ENCODE peak calls at places on chromosomes 11 and 22, in five cellular contexts. One of them, this sample, is unnamed.

GRCh38 chr11:8098361-8098760 is 17.4 kb downstream of the TUB start:
- DNase-seq in memory B cell: no peak
- DNase-seq in NCI-H1092 treated with DMSO at 0.1 percent for 48 hours: no peak
- DNase-seq in stimulated activated CD8-positive, alpha-beta memory T cell treated with anti-CD3 and anti-CD28 coated beads, Interleukin-4, amount 100 ng/mL, for 1 hour: no peak
- DNase-seq in amygdala: no peak
- DNase-seq in this sample: no peak

GRCh38 chr11:80173487-80174136 is 732.8 kb upstream of the TENM4 start:
- DNase-seq in amygdala: no peak
- DNase-seq in stimulated activated CD8-positive, alpha-beta memory T cell treated with anti-CD3 and anti-CD28 coated beads, Interleukin-4, amount 100 ng/mL, for 1 hour: no peak
- DNase-seq in memory B cell: no peak
- DNase-seq in NCI-H1092 treated with DMSO at 0.1 percent for 48 hours: no peak
- DNase-seq in this sample: no peak

GRCh38 chr11:63680842-63681207 is 475 bp upstream of the RTN3 start:
- DNase-seq in memory B cell: no peak
- DNase-seq in stimulated activated CD8-positive, alpha-beta memory T cell treated with anti-CD3 and anti-CD28 coated beads, Interleukin-4, amount 100 ng/mL, for 1 hour: no peak
- DNase-seq in NCI-H1092 treated with DMSO at 0.1 percent for 48 hours: no peak
- DNase-seq in amygdala: peak
- DNase-seq in this sample: no peak

GRCh38 chr11:131824766-131825165 is 454.4 kb downstream of the NTM start:
- DNase-seq in stimulated activated CD8-positive, alpha-beta memory T cell treated with anti-CD3 and anti-CD28 coated beads, Interleukin-4, amount 100 ng/mL, for 1 hour: no peak
- DNase-seq in amygdala: no peak
- DNase-seq in memory B cell: no peak
- DNase-seq in NCI-H1092 treated with DMSO at 0.1 percent for 48 hours: no peak
- DNase-seq in this sample: peak

GRCh38 chr22:37196539-37197450 is 8.7 kb upstream of the C1QTNF6 start:
- DNase-seq in memory B cell: no peak
- DNase-seq in NCI-H1092 treated with DMSO at 0.1 percent for 48 hours: no peak
- DNase-seq in amygdala: peak
- DNase-seq in stimulated activated CD8-positive, alpha-beta memory T cell treated with anti-CD3 and anti-CD28 coated beads, Interleukin-4, amount 100 ng/mL, for 1 hour: no peak
- DNase-seq in this sample: peak

GRCh38 chr11:75323609-75324008 is 27.9 kb downstream of the ARRB1 start:
- DNase-seq in stimulated activated CD8-positive, alpha-beta memory T cell treated with anti-CD3 and anti-CD28 coated beads, Interleukin-4, amount 100 ng/mL, for 1 hour: no peak
- DNase-seq in memory B cell: no peak
- DNase-seq in NCI-H1092 treated with DMSO at 0.1 percent for 48 hours: no peak
- DNase-seq in amygdala: no peak
- DNase-seq in this sample: peak

GRCh38 chr22:48548391-48548790 is 1279.3 kb downstream of the BRD1 start:
- DNase-seq in memory B cell: no peak
- DNase-seq in stimulated activated CD8-positive, alpha-beta memory T cell treated with anti-CD3 and anti-CD28 coated beads, Interleukin-4, amount 100 ng/mL, for 1 hour: no peak
- DNase-seq in amygdala: no peak
- DNase-seq in NCI-H1092 treated with DMSO at 0.1 percent for 48 hours: no peak
- DNase-seq in this sample: no peak

GRCh38 chr11:72048718-72049460 is 31.5 kb downstream of the NUMA1 start:
- DNase-seq in stimulated activated CD8-positive, alpha-beta memory T cell treated with anti-CD3 and anti-CD28 coated beads, Interleukin-4, amount 100 ng/mL, for 1 hour: no peak
- DNase-seq in amygdala: no peak
- DNase-seq in memory B cell: no peak
- DNase-seq in NCI-H1092 treated with DMSO at 0.1 percent for 48 hours: peak
- DNase-seq in this sample: no peak

GRCh38 chr22:16960220-16960883 is 47.7 kb downstream of the GAB4 start:
- DNase-seq in stimulated activated CD8-positive, alpha-beta memory T cell treated with anti-CD3 and anti-CD28 coated beads, Interleukin-4, amount 100 ng/mL, for 1 hour: no peak
- DNase-seq in memory B cell: no peak
- DNase-seq in amygdala: no peak
- DNase-seq in NCI-H1092 treated with DMSO at 0.1 percent for 48 hours: no peak
- DNase-seq in this sample: no peak

GRCh38 chr11:118656563-118657165 is 22.8 kb downstream of the TREH start:
- DNase-seq in amygdala: no peak
- DNase-seq in stimulated activated CD8-positive, alpha-beta memory T cell treated with anti-CD3 and anti-CD28 coated beads, Interleukin-4, amount 100 ng/mL, for 1 hour: no peak
- DNase-seq in NCI-H1092 treated with DMSO at 0.1 percent for 48 hours: no peak
- DNase-seq in memory B cell: no peak
- DNase-seq in this sample: no peak

GRCh38 chr11:74086242-74086884 is 77.5 kb upstream of the UCP3 start:
- DNase-seq in stimulated activated CD8-positive, alpha-beta memory T cell treated with anti-CD3 and anti-CD28 coated beads, Interleukin-4, amount 100 ng/mL, for 1 hour: no peak
- DNase-seq in amygdala: no peak
- DNase-seq in memory B cell: no peak
- DNase-seq in NCI-H1092 treated with DMSO at 0.1 percent for 48 hours: no peak
- DNase-seq in this sample: no peak

GRCh38 chr11:37957717-37958116 is 1359.7 kb upstream of the RAG2 start:
- DNase-seq in stimulated activated CD8-positive, alpha-beta memory T cell treated with anti-CD3 and anti-CD28 coated beads, Interleukin-4, amount 100 ng/mL, for 1 hour: no peak
- DNase-seq in memory B cell: no peak
- DNase-seq in amygdala: no peak
- DNase-seq in NCI-H1092 treated with DMSO at 0.1 percent for 48 hours: no peak
- DNase-seq in this sample: no peak

GRCh38 chr11:104682241-104682640 is 216.0 kb downstream of the CASP12 start:
- DNase-seq in amygdala: no peak
- DNase-seq in stimulated activated CD8-positive, alpha-beta memory T cell treated with anti-CD3 and anti-CD28 coated beads, Interleukin-4, amount 100 ng/mL, for 1 hour: no peak
- DNase-seq in memory B cell: no peak
- DNase-seq in NCI-H1092 treated with DMSO at 0.1 percent for 48 hours: no peak
- DNase-seq in this sample: no peak

GRCh38 chr11:12318791-12319733 is 58.3 kb upstream of the PARVA start:
- DNase-seq in stimulated activated CD8-positive, alpha-beta memory T cell treated with anti-CD3 and anti-CD28 coated beads, Interleukin-4, amount 100 ng/mL, for 1 hour: no peak
- DNase-seq in amygdala: no peak
- DNase-seq in memory B cell: no peak
- DNase-seq in NCI-H1092 treated with DMSO at 0.1 percent for 48 hours: peak
- DNase-seq in this sample: peak

GRCh38 chr11:78331711-78332110 is 85.9 kb downstream of the GAB2 start:
- DNase-seq in memory B cell: no peak
- DNase-seq in NCI-H1092 treated with DMSO at 0.1 percent for 48 hours: no peak
- DNase-seq in stimulated activated CD8-positive, alpha-beta memory T cell treated with anti-CD3 and anti-CD28 coated beads, Interleukin-4, amount 100 ng/mL, for 1 hour: no peak
- DNase-seq in amygdala: peak
- DNase-seq in this sample: no peak

GRCh38 chr11:117201906-117202305 is 2.7 kb downstream of the TAGLN start:
- DNase-seq in NCI-H1092 treated with DMSO at 0.1 percent for 48 hours: no peak
- DNase-seq in stimulated activated CD8-positive, alpha-beta memory T cell treated with anti-CD3 and anti-CD28 coated beads, Interleukin-4, amount 100 ng/mL, for 1 hour: no peak
- DNase-seq in memory B cell: no peak
- DNase-seq in amygdala: no peak
- DNase-seq in this sample: no peak

GRCh38 chr22:19757140-19757984 is 3.2 kb upstream of the TBX1 start:
- DNase-seq in memory B cell: no peak
- DNase-seq in amygdala: no peak
- DNase-seq in NCI-H1092 treated with DMSO at 0.1 percent for 48 hours: no peak
- DNase-seq in stimulated activated CD8-positive, alpha-beta memory T cell treated with anti-CD3 and anti-CD28 coated beads, Interleukin-4, amount 100 ng/mL, for 1 hour: no peak
- DNase-seq in this sample: no peak

GRCh38 chr11:32316232-32316631 is 119.1 kb downstream of the WT1 start:
- DNase-seq in stimulated activated CD8-positive, alpha-beta memory T cell treated with anti-CD3 and anti-CD28 coated beads, Interleukin-4, amount 100 ng/mL, for 1 hour: no peak
- DNase-seq in memory B cell: no peak
- DNase-seq in amygdala: no peak
- DNase-seq in NCI-H1092 treated with DMSO at 0.1 percent for 48 hours: no peak
- DNase-seq in this sample: no peak

GRCh38 chr22:47817380-47817779 is 1054.9 kb downstream of the TBC1D22A start:
- DNase-seq in stimulated activated CD8-positive, alpha-beta memory T cell treated with anti-CD3 and anti-CD28 coated beads, Interleukin-4, amount 100 ng/mL, for 1 hour: no peak
- DNase-seq in NCI-H1092 treated with DMSO at 0.1 percent for 48 hours: no peak
- DNase-seq in amygdala: no peak
- DNase-seq in memory B cell: no peak
- DNase-seq in this sample: no peak

GRCh38 chr11:42840176-42840829 is 471.5 kb upstream of the API5 start:
- DNase-seq in amygdala: peak
- DNase-seq in NCI-H1092 treated with DMSO at 0.1 percent for 48 hours: no peak
- DNase-seq in memory B cell: no peak
- DNase-seq in stimulated activated CD8-positive, alpha-beta memory T cell treated with anti-CD3 and anti-CD28 coated beads, Interleukin-4, amount 100 ng/mL, for 1 hour: no peak
- DNase-seq in this sample: no peak

GRCh38 chr11:120303004-120303637 is 22.0 kb upstream of the TLCD5 start:
- DNase-seq in stimulated activated CD8-positive, alpha-beta memory T cell treated with anti-CD3 and anti-CD28 coated beads, Interleukin-4, amount 100 ng/mL, for 1 hour: peak
- DNase-seq in amygdala: peak
- DNase-seq in memory B cell: peak
- DNase-seq in NCI-H1092 treated with DMSO at 0.1 percent for 48 hours: peak
- DNase-seq in this sample: peak

GRCh38 chr11:77557553-77557952 is 32.2 kb upstream of the AQP11 start:
- DNase-seq in amygdala: peak
- DNase-seq in NCI-H1092 treated with DMSO at 0.1 percent for 48 hours: peak
- DNase-seq in memory B cell: no peak
- DNase-seq in stimulated activated CD8-positive, alpha-beta memory T cell treated with anti-CD3 and anti-CD28 coated beads, Interleukin-4, amount 100 ng/mL, for 1 hour: no peak
- DNase-seq in this sample: no peak

GRCh38 chr11:92018332-92018731 is 206.3 kb upstream of the FAT3 start:
- DNase-seq in stimulated activated CD8-positive, alpha-beta memory T cell treated with anti-CD3 and anti-CD28 coated beads, Interleukin-4, amount 100 ng/mL, for 1 hour: no peak
- DNase-seq in amygdala: no peak
- DNase-seq in memory B cell: no peak
- DNase-seq in NCI-H1092 treated with DMSO at 0.1 percent for 48 hours: no peak
- DNase-seq in this sample: no peak

GRCh38 chr11:45092901-45093760 is 53.3 kb upstream of the PRDM11 start:
- DNase-seq in memory B cell: no peak
- DNase-seq in stimulated activated CD8-positive, alpha-beta memory T cell treated with anti-CD3 and anti-CD28 coated beads, Interleukin-4, amount 100 ng/mL, for 1 hour: no peak
- DNase-seq in amygdala: peak
- DNase-seq in NCI-H1092 treated with DMSO at 0.1 percent for 48 hours: no peak
- DNase-seq in this sample: peak

GRCh38 chr11:92979176-92979575 is 9.7 kb downstream of the MTNR1B start:
- DNase-seq in amygdala: no peak
- DNase-seq in stimulated activated CD8-positive, alpha-beta memory T cell treated with anti-CD3 and anti-CD28 coated beads, Interleukin-4, amount 100 ng/mL, for 1 hour: no peak
- DNase-seq in NCI-H1092 treated with DMSO at 0.1 percent for 48 hours: no peak
- DNase-seq in memory B cell: no peak
- DNase-seq in this sample: peak

GRCh38 chr11:4522339-4522738 is 22.7 kb upstream of the OR52M1 start:
- DNase-seq in NCI-H1092 treated with DMSO at 0.1 percent for 48 hours: no peak
- DNase-seq in stimulated activated CD8-positive, alpha-beta memory T cell treated with anti-CD3 and anti-CD28 coated beads, Interleukin-4, amount 100 ng/mL, for 1 hour: no peak
- DNase-seq in memory B cell: no peak
- DNase-seq in amygdala: no peak
- DNase-seq in this sample: no peak

GRCh38 chr22:31363885-31364284 is 17.7 kb upstream of the PATZ1 start:
- DNase-seq in NCI-H1092 treated with DMSO at 0.1 percent for 48 hours: no peak
- DNase-seq in stimulated activated CD8-positive, alpha-beta memory T cell treated with anti-CD3 and anti-CD28 coated beads, Interleukin-4, amount 100 ng/mL, for 1 hour: no peak
- DNase-seq in memory B cell: no peak
- DNase-seq in amygdala: no peak
- DNase-seq in this sample: no peak

GRCh38 chr11:94000641-94001040 is 20.5 kb upstream of the HEPHL1 start:
- DNase-seq in stimulated activated CD8-positive, alpha-beta memory T cell treated with anti-CD3 and anti-CD28 coated beads, Interleukin-4, amount 100 ng/mL, for 1 hour: no peak
- DNase-seq in NCI-H1092 treated with DMSO at 0.1 percent for 48 hours: no peak
- DNase-seq in amygdala: no peak
- DNase-seq in memory B cell: no peak
- DNase-seq in this sample: no peak

GRCh38 chr11:34105957-34106504 is 602 bp downstream of the NAT10 start:
- DNase-seq in NCI-H1092 treated with DMSO at 0.1 percent for 48 hours: no peak
- DNase-seq in amygdala: no peak
- DNase-seq in stimulated activated CD8-positive, alpha-beta memory T cell treated with anti-CD3 and anti-CD28 coated beads, Interleukin-4, amount 100 ng/mL, for 1 hour: no peak
- DNase-seq in memory B cell: no peak
- DNase-seq in this sample: peak

GRCh38 chr11:61627831-61628753 is 47.2 kb upstream of the SYT7 start:
- DNase-seq in stimulated activated CD8-positive, alpha-beta memory T cell treated with anti-CD3 and anti-CD28 coated beads, Interleukin-4, amount 100 ng/mL, for 1 hour: no peak
- DNase-seq in memory B cell: no peak
- DNase-seq in amygdala: peak
- DNase-seq in NCI-H1092 treated with DMSO at 0.1 percent for 48 hours: peak
- DNase-seq in this sample: peak

GRCh38 chr11:36352919-36353318 is 56.8 kb downstream of the PRR5L start:
- DNase-seq in memory B cell: no peak
- DNase-seq in amygdala: peak
- DNase-seq in NCI-H1092 treated with DMSO at 0.1 percent for 48 hours: no peak
- DNase-seq in stimulated activated CD8-positive, alpha-beta memory T cell treated with anti-CD3 and anti-CD28 coated beads, Interleukin-4, amount 100 ng/mL, for 1 hour: no peak
- DNase-seq in this sample: no peak

GRCh38 chr22:47865626-47866025 is 1103.2 kb downstream of the TBC1D22A start:
- DNase-seq in memory B cell: no peak
- DNase-seq in amygdala: no peak
- DNase-seq in NCI-H1092 treated with DMSO at 0.1 percent for 48 hours: no peak
- DNase-seq in stimulated activated CD8-positive, alpha-beta memory T cell treated with anti-CD3 and anti-CD28 coated beads, Interleukin-4, amount 100 ng/mL, for 1 hour: no peak
- DNase-seq in this sample: no peak

This sample was measured in renal cortical epithelial cell.